ENCODE peak calls at places on chromosomes 6 and 20, in four cellular contexts. M is GM23248, O is uterus, E is IMR-90. J is an unnamed sample.

GRCh38 chr20:11229772-11230171 is 556.0 kb upstream of the JAG1 start:
- DNase-seq in M (peak; percentile 96), O (peak; percentile 32), E (peak; percentile 99), J (peak; percentile 33)

GRCh38 chr6:23890543-23891227 is 235.3 kb upstream of the NRSN1 start:
- DNase-seq in M (peak; percentile 52), O (no peak), E (no peak), J (no peak)

GRCh38 chr6:18389479-18389878 is 2.3 kb downstream of the RNF144B start:
- DNase-seq in M (peak; percentile 67), O (no peak), E (peak; percentile 48), J (no peak)

GRCh38 chr20:3572151-3572550 is 91.0 kb downstream of the GFRA4 start:
- DNase-seq in M (peak; percentile 52), O (no peak), E (peak; percentile 36), J (no peak)

GRCh38 chr6:67361264-67361663 is 1273.8 kb upstream of the ADGRB3 start:
- DNase-seq in M (no peak), O (no peak), E (no peak), J (no peak)

GRCh38 chr20:31236953-31237352 is 20.5 kb upstream of the DEFB115 start:
- DNase-seq in M (no peak), O (no peak), E (no peak), J (no peak)

GRCh38 chr20:34271961-34272360 is 30.7 kb downstream of the ASIP start:
- DNase-seq in M (peak; percentile 89), O (no peak), E (peak; percentile 52), J (no peak)

GRCh38 chr20:50913976-50914375 is 17.3 kb downstream of the ADNP start:
- DNase-seq in M (peak; percentile 80), O (no peak), E (peak; percentile 88), J (no peak)

GRCh38 chr20:652611-653109 is 340 bp downstream of the SRXN1 start:
- DNase-seq in M (peak; percentile 67), O (no peak), E (peak; percentile 44), J (no peak)

GRCh38 chr20:25309395-25310267 is 61.7 kb downstream of the PYGB start:
- DNase-seq in M (peak; percentile 94), O (peak; percentile 69), E (peak; percentile 80), J (no peak)

GRCh38 chr20:2932497-2932896 is 59.2 kb downstream of the PTPRA start:
- DNase-seq in M (no peak), O (no peak), E (no peak), J (no peak)

GRCh38 chr6:169723991-169724553 is at the start of gene PHF10:
- DNase-seq in M (peak; percentile 62), O (no peak), E (no peak), J (peak; percentile 41)

GRCh38 chr6:94721459-94721858 is 855.9 kb upstream of the MANEA start:
- DNase-seq in M (no peak), O (no peak), E (no peak), J (no peak)

GRCh38 chr20:1370548-1371110 is 22.2 kb downstream of the FKBP1A start:
- DNase-seq in M (peak; percentile 48), O (no peak), E (peak; percentile 67), J (no peak)

GRCh38 chr6:170421921-170422320 is 115.4 kb downstream of the FAM120B start:
- DNase-seq in M (no peak), O (no peak), E (no peak), J (no peak)

GRCh38 chr20:45670139-45670538 is at the start of gene WFDC11:
- DNase-seq in M (no peak), O (no peak), E (no peak), J (no peak)

GRCh38 chr20:52497731-52498130 is 306.2 kb upstream of the ZFP64 start:
- DNase-seq in M (peak; percentile 64), O (no peak), E (peak; percentile 66), J (no peak)

GRCh38 chr6:142820336-142821016 is 124.5 kb downstream of the HIVEP2 start:
- DNase-seq in M (no peak), O (no peak), E (no peak), J (no peak)

GRCh38 chr6:63573140-63573898 is 1.0 kb downstream of the LOC128125822 start:
- DNase-seq in M (peak; percentile 86), O (peak; percentile 72), E (peak; percentile 55), J (peak; percentile 76)

GRCh38 chr6:156617376-156617775 is 159.8 kb upstream of the ARID1B start:
- DNase-seq in M (no peak), O (no peak), E (no peak), J (no peak)

GRCh38 chr6:30101423-30101938 is 11.4 kb downstream of the TRIM31 start:
- DNase-seq in M (peak; percentile 31), O (no peak), E (no peak), J (no peak)

GRCh38 chr6:107965746-107966145 is 7.7 kb upstream of the SEC63 start:
- DNase-seq in M (peak; percentile 88), O (no peak), E (peak; percentile 47), J (no peak)

GRCh38 chr6:144897441-144897921 is 612.3 kb downstream of the UTRN start:
- DNase-seq in M (peak; percentile 93), O (no peak), E (peak; percentile 87), J (no peak)

GRCh38 chr6:46215777-46216176 is 45.0 kb upstream of the ENPP5 start:
- DNase-seq in M (no peak), O (no peak), E (no peak), J (no peak)

GRCh38 chr20:37749620-37750403 is 56.0 kb downstream of the CTNNBL1 start:
- DNase-seq in M (no peak), O (no peak), E (peak; percentile 35), J (no peak)

GRCh38 chr6:35727206-35727934 is 9.5 kb upstream of the ARMC12 start:
- DNase-seq in M (peak; percentile 76), O (peak; percentile 97), E (peak; percentile 60), J (peak; percentile 91)

GRCh38 chr20:45128066-45128465 is 3.8 kb upstream of the WFDC12 start:
- DNase-seq in M (peak; percentile 47), O (no peak), E (no peak), J (no peak)

GRCh38 chr6:80182291-80182690 is 75.8 kb downstream of the BCKDHB start:
- DNase-seq in M (peak; percentile 46), O (no peak), E (peak; percentile 81), J (no peak)

GRCh38 chr6:48814957-48815356 is 648.1 kb downstream of the MMUT start:
- DNase-seq in M (no peak), O (no peak), E (no peak), J (no peak)

GRCh38 chr6:124984668-124985338 is 22.6 kb downstream of the RNF217 start:
- DNase-seq in M (peak; percentile 61), O (no peak), E (peak; percentile 78), J (no peak)

GRCh38 chr6:159434410-159434809 is 258.6 kb downstream of the SOD2 start:
- DNase-seq in M (no peak), O (no peak), E (no peak), J (no peak)

GRCh38 chr20:32535316-32535952 is 49.7 kb downstream of the NOL4L start:
- DNase-seq in M (no peak), O (no peak), E (no peak), J (no peak)

GRCh38 chr20:32538526-32538918 is 46.6 kb downstream of the NOL4L start:
- DNase-seq in M (peak; percentile 51), O (no peak), E (no peak), J (no peak)

GRCh38 chr20:32535953-32536823 is 48.9 kb downstream of the NOL4L start:
- DNase-seq in M (peak; percentile 39), O (no peak), E (peak; percentile 6), J (peak; percentile 48)

GRCh38 chr20:32537657-32538525 is 47.2 kb downstream of the NOL4L start:
- DNase-seq in M (no peak), O (no peak), E (no peak), J (no peak)

GRCh38 chr20:32536861-32537656 is 48.1 kb downstream of the NOL4L start:
- DNase-seq in M (no peak), O (no peak), E (no peak), J (no peak)
- H3K4me1 ChIP-seq in M (no peaks in the 10 kb centered on the region), O (peaks cover 20% of the 10 kb centered on the region), E (peaks cover 4% of the 10 kb centered on the region), J (peaks cover 26% of the 10 kb centered on the region)

GRCh38 chr6:44254957-44255808 is 2.1 kb downstream of the SLC35B2 start:
- DNase-seq in M (no peak), O (no peak), E (no peak), J (no peak)
- H3K4me1 ChIP-seq in M (peaks cover 12% of the 10 kb centered on the region), O (peaks cover 6% of the 10 kb centered on the region), E (peaks cover 8% of the 10 kb centered on the region), J (peaks cover 75% of the 10 kb centered on the region)

DNA sequence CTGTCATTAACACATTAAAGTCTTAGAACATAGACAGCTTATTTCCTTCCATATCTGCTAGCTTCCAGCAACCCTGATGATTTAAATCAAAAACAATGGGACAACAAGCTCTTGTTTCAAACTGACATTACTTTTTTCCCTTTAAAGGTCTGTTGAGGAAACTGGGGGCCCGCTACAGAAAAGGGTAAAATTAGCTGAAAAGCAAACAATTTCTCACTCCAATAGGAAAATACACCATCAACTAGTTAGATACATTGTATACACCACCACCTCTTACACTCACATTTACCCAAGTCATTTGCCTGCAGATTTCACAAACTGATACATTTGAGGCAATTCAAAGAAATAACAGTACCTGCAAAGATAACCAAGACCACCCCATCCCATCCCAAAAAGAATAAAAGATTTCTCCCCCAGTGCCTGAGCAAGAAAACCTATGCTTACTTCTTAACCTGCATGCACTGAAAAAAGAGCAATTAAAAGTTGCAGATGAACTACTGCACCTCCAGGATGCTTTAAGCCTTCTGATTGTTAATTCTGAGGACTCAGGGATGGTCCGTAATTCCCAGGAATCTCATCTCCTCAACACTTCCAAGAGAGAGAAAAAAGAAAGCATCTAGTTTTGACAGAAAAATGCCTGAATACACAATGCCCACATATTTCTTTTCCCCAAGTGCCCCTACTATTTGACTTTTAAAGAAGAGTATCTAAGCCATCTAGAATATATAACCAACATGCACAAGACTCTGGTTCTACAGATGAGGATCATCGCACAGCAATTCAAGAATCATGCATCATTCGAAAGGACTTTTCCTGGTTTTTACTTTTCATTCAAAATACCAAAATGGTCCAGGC is 5.6 kb downstream of the ZMYND8 start:
- DNase-seq in M (no peak), O (no peak), E (no peak), J (no peak)
- H3K4me1 ChIP-seq in M (peaks cover 61% of the 10 kb centered on the region), O (peaks cover 37% of the 10 kb centered on the region), E (peaks cover 56% of the 10 kb centered on the region), J (peaks cover 98% of the 10 kb centered on the region)

GRCh38 chr6:41650120-41650519 is 11.9 kb downstream of the MDFI start:
- DNase-seq in M (no peak), O (no peak), E (no peak), J (no peak)
- H3K4me1 ChIP-seq in M (no peaks in the 10 kb centered on the region), O (no peaks in the 10 kb centered on the region), E (no peaks in the 10 kb centered on the region), J (no peaks in the 10 kb centered on the region)